ENCODE peak calls at places on chromosomes 7 and 10, in four cellular contexts. W is body of pancreas, E is breast epithelium, K is ovary. Z is an unnamed sample.
A peak's percentile ranks its signal among the peaks of the same experiment; 100 is the strongest.

GRCh38 chr10:7795605-7796004 is 7.6 kb downstream of the ATP5F1C start:
- DNase-seq in W (peak; percentile 66), E (no peak), K (no peak), Z (no peak)

GRCh38 chr10:117740088-117740487 is 197.5 kb downstream of the EMX2 start:
- DNase-seq in W (no peak), E (no peak), K (no peak), Z (no peak)

GRCh38 chr7:48708635-48709034 is 215.7 kb upstream of the CDC14C start:
- DNase-seq in W (no peak), E (no peak), K (no peak), Z (no peak)

GRCh38 chr10:90872648-90873020 is 860 bp downstream of the RPP30 start:
- DNase-seq in W (no peak), E (no peak), K (no peak), Z (no peak)

GRCh38 chr7:131932271-131932670 is 375.8 kb upstream of the PODXL start:
- DNase-seq in W (no peak), E (no peak), K (no peak), Z (no peak)

GRCh38 chr10:490891-491571 is 198.4 kb downstream of the DIP2C start:
- DNase-seq in W (no peak), E (no peak), K (no peak), Z (peak; percentile 46)

GRCh38 chr10:50577681-50578350 is 45.9 kb downstream of the SGMS1 start:
- DNase-seq in W (peak; percentile 57), E (no peak), K (no peak), Z (no peak)

GRCh38 chr7:25437308-25437707 is 209.0 kb upstream of the NPVF start:
- DNase-seq in W (no peak), E (no peak), K (no peak), Z (no peak)

GRCh38 chr7:128954830-128955797 is 17.4 kb downstream of the IRF5 start:
- DNase-seq in W (no peak), E (no peak), K (no peak), Z (no peak)

GRCh38 chr7:155062431-155062830 is 7.7 kb upstream of the HTR5A start:
- DNase-seq in W (no peak), E (no peak), K (no peak), Z (no peak)

GRCh38 chr10:77582710-77583115 is 54.9 kb downstream of the KCNMA1 start:
- DNase-seq in W (peak; percentile 73), E (no peak), K (no peak), Z (no peak)

GRCh38 chr7:140127360-140128127 is 49.2 kb downstream of the KDM7A start:
- DNase-seq in W (no peak), E (no peak), K (no peak), Z (no peak)

GRCh38 chr7:75662579-75663301 is 76.0 kb downstream of the HIP1 start:
- DNase-seq in W (no peak), E (no peak), K (no peak), Z (no peak)

GRCh38 chr7:3200504-3200903 is 100.5 kb upstream of the SDK1 start:
- DNase-seq in W (peak; percentile 47), E (no peak), K (no peak), Z (no peak)

GRCh38 chr10:22329150-22329549 is 8.3 kb downstream of the BMI1 start:
- DNase-seq in W (no peak), E (no peak), K (no peak), Z (no peak)

GRCh38 chr10:93436577-93436976 is 45.6 kb downstream of the MYOF start:
- DNase-seq in W (no peak), E (no peak), K (peak; percentile 59), Z (peak; percentile 56)

GRCh38 chr7:136523581-136523980 is 344.9 kb upstream of the CHRM2 start:
- DNase-seq in W (no peak), E (no peak), K (no peak), Z (no peak)

GRCh38 chr7:149237502-149237901 is 1.9 kb upstream of the ZNF212 start:
- DNase-seq in W (no peak), E (no peak), K (no peak), Z (no peak)

GRCh38 chr7:47724335-47724982 is 142.5 kb upstream of the TNS3 start:
- DNase-seq in W (no peak), E (no peak), K (no peak), Z (no peak)

GRCh38 chr7:14377646-14378266 is 388.3 kb upstream of the ETV1 start:
- DNase-seq in W (no peak), E (no peak), K (no peak), Z (no peak)

GRCh38 chr7:40986351-40986873 is 716.5 kb downstream of the INHBA start:
- DNase-seq in W (no peak), E (no peak), K (no peak), Z (no peak)

GRCh38 chr10:108249940-108250339 is 1085.4 kb upstream of the SORCS1 start:
- DNase-seq in W (no peak), E (no peak), K (no peak), Z (no peak)

GRCh38 chr10:122044045-122044661 is 55.2 kb downstream of the TACC2 start:
- DNase-seq in W (peak; percentile 74), E (no peak), K (no peak), Z (peak; percentile 35)

GRCh38 chr10:79292789-79293746 is 54.2 kb upstream of the PPIF start:
- DNase-seq in W (no peak), E (no peak), K (no peak), Z (no peak)

GRCh38 chr10:44243851-44244502 is 140.9 kb downstream of the CXCL12 start:
- DNase-seq in W (no peak), E (no peak), K (no peak), Z (no peak)

GRCh38 chr7:113298501-113298900 is 180.1 kb upstream of the SMIM30 start:
- DNase-seq in W (no peak), E (no peak), K (no peak), Z (no peak)

GRCh38 chr7:30467275-30467674 is 11.3 kb downstream of the NOD1 start:
- DNase-seq in W (no peak), E (no peak), K (no peak), Z (peak; percentile 2)

GRCh38 chr10:51895209-51895608 is 195.8 kb upstream of the CSTF2T start:
- DNase-seq in W (peak; percentile 27), E (no peak), K (peak; percentile 49), Z (peak; percentile 55)

GRCh38 chr7:98283127-98283886 is 1.8 kb downstream of the BRI3 start:
- DNase-seq in W (peak; percentile 47), E (no peak), K (no peak), Z (peak; percentile 53)
- TF ChIP-seq POLR2A in W (peak; percentile 73), E (no peak), K (no peak), Z (no peak)

DNA sequence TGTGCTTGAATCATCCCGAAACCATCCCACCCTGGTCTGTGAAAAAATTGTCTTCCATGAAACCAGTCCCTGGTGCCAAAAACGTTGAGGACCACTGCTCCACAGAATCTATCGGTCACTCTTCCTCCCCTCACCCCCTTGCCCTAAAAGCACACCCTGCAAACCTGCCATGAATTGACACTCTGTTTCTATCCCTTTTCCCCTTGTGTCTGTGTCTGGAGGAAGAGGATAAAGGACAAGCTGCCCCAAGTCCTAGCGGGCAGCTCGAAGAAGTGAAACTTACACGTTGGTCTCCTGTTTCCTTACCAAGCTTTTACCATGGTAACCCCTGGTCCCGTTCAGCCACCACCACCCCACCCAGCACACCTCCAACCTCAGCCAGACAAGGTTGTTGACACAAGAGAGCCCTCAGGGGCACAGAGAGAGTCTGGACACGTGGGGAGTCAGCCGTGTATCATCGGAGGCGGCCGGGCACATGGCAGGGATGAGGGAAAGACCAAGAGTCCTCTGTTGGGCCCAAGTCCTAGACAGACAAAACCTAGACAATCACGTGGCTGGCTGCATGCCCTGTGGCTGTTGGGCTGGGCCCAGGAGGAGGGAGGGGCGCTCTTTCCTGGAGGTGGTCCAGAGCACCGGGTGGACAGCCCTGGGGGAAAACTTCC is 784 bp upstream of the SERPINE1 start:
- DNase-seq in W (peak; percentile 51), E (no peak), K (peak; percentile 94), Z (peak; percentile 79)
- H3K27ac ChIP-seq in W (no peak overlapping the region), E (peak overlapping the region; percentile 71), K (peak overlapping the region; percentile 81), Z (peak overlapping the region; percentile 75)

DNA sequence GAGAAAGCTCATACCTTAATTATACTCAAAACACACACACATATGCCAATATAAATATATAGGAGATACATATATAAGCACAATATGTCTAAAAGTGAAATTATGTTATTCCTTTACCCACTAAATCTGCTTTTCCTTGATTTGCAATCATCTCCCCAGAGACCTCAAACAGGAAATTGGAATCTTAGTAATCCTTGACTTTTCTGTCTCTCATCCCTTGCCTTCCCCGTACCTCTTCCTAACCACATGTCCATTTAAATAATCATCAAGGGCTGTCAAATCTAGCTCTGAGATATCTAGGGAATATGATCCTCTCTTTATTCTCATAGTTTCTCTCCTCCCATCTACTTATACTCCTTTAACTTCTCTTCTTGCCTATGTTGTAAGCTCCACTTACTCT is 336.7 kb downstream of the HGF start:
- DNase-seq in W (no peak), E (no peak), K (no peak), Z (no peak)
- TF ChIP-seq POLR2A in W (no peak), E (no peak), K (no peak), Z (no peak)

GRCh38 chr7:44184874-44185446 is 4.3 kb downstream of the GCK start:
- DNase-seq in W (no peak), E (no peak), K (no peak), Z (no peak)
- H3K27ac ChIP-seq in W (no peak overlapping the region), E (no peak overlapping the region), K (no peak overlapping the region), Z (no peak overlapping the region)

DNA sequence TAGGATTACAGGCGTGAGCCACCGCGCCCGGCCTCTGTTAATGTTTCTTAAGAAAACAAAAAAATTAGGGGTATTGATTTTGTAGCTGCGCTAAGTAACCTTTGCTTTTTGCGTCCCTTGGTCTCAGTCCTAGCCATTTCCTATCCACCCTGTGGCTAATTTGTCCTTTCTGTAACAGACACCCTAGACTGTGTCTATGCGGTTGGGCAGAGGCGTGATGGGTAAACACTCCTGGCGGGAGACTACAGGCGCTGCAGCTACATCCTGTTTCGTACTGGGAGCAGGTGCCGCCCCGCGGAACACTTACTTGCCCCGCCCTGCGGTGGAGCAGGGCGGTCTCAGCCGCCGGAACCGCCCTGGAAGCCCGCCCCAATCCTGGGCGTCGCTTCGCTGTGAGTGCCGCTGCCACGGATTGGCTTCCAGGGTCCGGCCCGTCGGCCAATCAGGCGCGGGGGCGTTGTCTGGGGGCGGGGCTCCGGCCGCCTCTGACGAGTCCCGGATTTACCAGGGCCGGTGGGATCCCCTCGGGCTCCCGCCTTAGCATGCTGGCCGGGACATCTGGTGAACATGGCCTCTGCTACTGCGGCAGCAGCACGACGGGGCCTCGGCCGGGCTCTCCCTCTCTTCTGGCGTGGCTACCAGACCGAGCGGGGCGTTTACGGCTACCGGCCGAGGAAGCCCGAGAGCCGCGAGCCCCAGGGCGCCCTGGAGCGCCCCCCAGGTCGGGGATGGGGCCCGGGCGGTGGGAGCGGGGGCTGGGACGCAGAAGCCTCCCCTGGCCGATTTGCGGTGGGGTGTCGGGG is at the start of gene DHTKD1:
- DNase-seq in W (peak; percentile 99), E (peak; percentile 98), K (peak; percentile 100), Z (peak; percentile 99)
- TF ChIP-seq POLR2A in W (peak; percentile 91), E (peak; percentile 15), K (peak; percentile 82), Z (peak; percentile 73)

DNA sequence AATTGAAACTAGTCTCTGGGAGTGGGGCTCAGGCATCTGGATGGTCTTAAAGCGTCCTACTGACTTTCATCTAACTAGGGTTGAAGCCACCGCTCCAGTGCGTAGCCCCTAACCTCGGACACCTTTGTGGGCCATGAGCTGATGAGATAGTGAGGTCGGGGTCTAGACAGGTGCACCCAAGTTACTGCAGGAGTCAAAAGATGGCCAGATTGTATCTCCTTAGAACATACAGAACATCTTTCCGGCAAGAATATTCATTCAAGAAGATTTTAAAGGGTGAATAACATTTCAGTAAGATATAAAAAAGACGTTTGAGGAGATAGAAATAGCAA is 20.6 kb downstream of the RBM17 start:
- DNase-seq in W (no peak), E (no peak), K (no peak), Z (no peak)
- H3K27ac ChIP-seq in W (no peak overlapping the region), E (no peak overlapping the region), K (no peak overlapping the region), Z (no peak overlapping the region)